ENCODE peak calls at places on chromosomes 16 and 17, in four cellular contexts. One of them, this sample, is unnamed.

GRCh38 chr17:13647551-13647950 is 45.8 kb upstream of the HS3ST3A1 start:
- DNase-seq in K562: no peak
- DNase-seq in SK-N-SH: no peak
- DNase-seq in HepG2: no peak
- DNase-seq in this sample: no peak

GRCh38 chr17:71855000-71855399 is 265.8 kb upstream of the SOX9 start:
- DNase-seq in HepG2: no peak
- DNase-seq in SK-N-SH: peak
- DNase-seq in K562: no peak
- DNase-seq in this sample: no peak

GRCh38 chr17:27993161-27993695 is 49.2 kb upstream of the NLK start:
- DNase-seq in K562: no peak
- DNase-seq in SK-N-SH: no peak
- DNase-seq in HepG2: no peak
- DNase-seq in this sample: no peak

GRCh38 chr17:32824334-32824733 is 52.6 kb downstream of the MYO1D start:
- DNase-seq in K562: no peak
- DNase-seq in HepG2: no peak
- DNase-seq in SK-N-SH: no peak
- DNase-seq in this sample: no peak

GRCh38 chr17:19369846-19370492 is 7.4 kb upstream of the B9D1 start:
- DNase-seq in HepG2: no peak
- DNase-seq in SK-N-SH: no peak
- DNase-seq in K562: no peak
- DNase-seq in this sample: no peak

GRCh38 chr16:3183445-3184139 is 4.4 kb upstream of the OR1F1 start:
- DNase-seq in HepG2: no peak
- DNase-seq in K562: no peak
- DNase-seq in SK-N-SH: no peak
- DNase-seq in this sample: peak

GRCh38 chr16:89945654-89946053 is 2.9 kb upstream of the DEF8 start:
- DNase-seq in SK-N-SH: no peak
- DNase-seq in HepG2: no peak
- DNase-seq in K562: no peak
- DNase-seq in this sample: peak

GRCh38 chr17:64174686-64175456 is 44.9 kb upstream of the ERN1 start:
- DNase-seq in SK-N-SH: no peak
- DNase-seq in HepG2: no peak
- DNase-seq in K562: no peak
- DNase-seq in this sample: no peak

GRCh38 chr17:17343896-17344506 is 40.8 kb downstream of the NT5M start:
- DNase-seq in HepG2: no peak
- DNase-seq in K562: no peak
- DNase-seq in SK-N-SH: no peak
- DNase-seq in this sample: no peak

GRCh38 chr17:2059125-2059836 is 4.4 kb downstream of the HIC1 start:
- DNase-seq in SK-N-SH: no peak
- DNase-seq in K562: no peak
- DNase-seq in HepG2: no peak
- DNase-seq in this sample: no peak

GRCh38 chr16:26830716-26831115 is 236.0 kb upstream of the C16orf82 start:
- DNase-seq in HepG2: no peak
- DNase-seq in K562: no peak
- DNase-seq in SK-N-SH: no peak
- DNase-seq in this sample: no peak

GRCh38 chr16:54142787-54143186 is 143.8 kb downstream of the IRX3 start:
- DNase-seq in HepG2: no peak
- DNase-seq in SK-N-SH: no peak
- DNase-seq in K562: no peak
- DNase-seq in this sample: no peak

GRCh38 chr17:14297161-14297851 is 3.6 kb upstream of the HS3ST3B1 start:
- DNase-seq in SK-N-SH: peak
- DNase-seq in K562: no peak
- DNase-seq in HepG2: peak
- DNase-seq in this sample: peak

GRCh38 chr17:19731626-19732025 is 15.2 kb upstream of the SLC47A2 start:
- DNase-seq in SK-N-SH: no peak
- DNase-seq in K562: no peak
- DNase-seq in HepG2: no peak
- DNase-seq in this sample: no peak

GRCh38 chr17:38568845-38569510 is 36.8 kb downstream of the SRCIN1 start:
- DNase-seq in SK-N-SH: peak
- DNase-seq in HepG2: no peak
- DNase-seq in K562: no peak
- DNase-seq in this sample: no peak

GRCh38 chr17:63675607-63676539 is 24.1 kb downstream of the LIMD2 start:
- DNase-seq in SK-N-SH: peak
- DNase-seq in K562: peak
- DNase-seq in HepG2: peak
- DNase-seq in this sample: no peak

GRCh38 chr17:72614871-72615626 is 477.4 kb downstream of the SLC39A11 start:
- DNase-seq in K562: no peak
- DNase-seq in SK-N-SH: no peak
- DNase-seq in HepG2: peak
- DNase-seq in this sample: peak

GRCh38 chr16:22732315-22732840 is 81.6 kb upstream of the HS3ST2 start:
- DNase-seq in HepG2: no peak
- DNase-seq in SK-N-SH: no peak
- DNase-seq in K562: no peak
- DNase-seq in this sample: no peak

GRCh38 chr16:66619534-66620418 is 15.3 kb downstream of the CMTM3 start:
- DNase-seq in K562: peak
- DNase-seq in SK-N-SH: no peak
- DNase-seq in HepG2: no peak
- DNase-seq in this sample: no peak

GRCh38 chr17:7781467-7781866 is 52.5 kb upstream of the KDM6B start:
- DNase-seq in SK-N-SH: no peak
- DNase-seq in HepG2: peak
- DNase-seq in K562: no peak
- DNase-seq in this sample: no peak

GRCh38 chr16:75262104-75262799 is 10.8 kb upstream of the BCAR1 start:
- DNase-seq in HepG2: peak
- DNase-seq in SK-N-SH: peak
- DNase-seq in K562: no peak
- DNase-seq in this sample: peak

DNA sequence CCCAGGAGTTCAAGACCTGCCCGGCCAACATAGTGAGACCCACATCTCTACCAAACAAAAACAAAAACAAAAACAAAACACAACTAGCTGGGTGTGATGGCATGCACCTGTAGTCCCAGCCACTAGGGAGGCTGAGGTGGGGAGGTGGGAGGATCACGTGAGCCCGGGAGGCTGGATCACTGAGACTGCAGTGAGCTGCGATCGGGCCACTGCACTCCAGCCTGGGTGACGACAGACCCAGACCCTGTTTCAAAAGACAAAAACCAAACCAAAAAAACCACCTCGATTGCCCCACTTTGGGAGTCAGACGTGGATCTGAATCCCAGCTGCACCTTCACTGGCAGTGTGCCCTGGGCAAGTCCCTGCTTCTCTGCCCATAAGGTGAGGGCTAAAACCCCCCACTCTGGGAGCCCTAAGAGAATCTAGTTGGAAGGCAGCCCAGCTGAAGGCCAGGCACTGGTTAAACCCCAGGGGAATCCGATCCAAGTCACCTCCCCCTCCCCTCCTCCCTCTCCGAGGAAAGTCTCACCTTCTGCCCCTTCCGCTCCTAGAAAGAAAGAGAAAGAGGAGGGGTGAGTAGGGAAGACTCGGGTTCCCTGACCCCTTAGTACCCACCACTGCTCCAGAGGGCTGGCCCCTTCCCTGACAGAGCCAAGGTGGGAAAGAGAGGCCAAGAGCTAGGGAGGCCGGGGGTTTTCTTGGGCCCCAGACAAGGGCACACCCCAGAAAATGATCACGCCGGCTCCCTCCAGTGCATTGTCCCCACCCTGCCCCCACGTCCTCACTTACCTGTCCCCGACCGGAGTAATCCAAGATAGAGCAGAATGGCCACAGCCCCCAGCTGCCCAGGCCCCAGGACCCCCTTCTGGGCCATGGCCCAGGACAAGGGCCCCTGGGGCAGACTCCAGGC is 647 bp downstream of the PRSS8 start:
- DNase-seq in HepG2: no peak
- DNase-seq in K562: no peak
- DNase-seq in SK-N-SH: no peak
- DNase-seq in this sample: peak
- TF ChIP-seq FOXJ3 in HepG2: no peak
- TF ChIP-seq FOXJ3 in K562: no peak
- TF ChIP-seq FOXJ3 in SK-N-SH: no peak
- TF ChIP-seq FOXJ3 in this sample: no peak

DNA sequence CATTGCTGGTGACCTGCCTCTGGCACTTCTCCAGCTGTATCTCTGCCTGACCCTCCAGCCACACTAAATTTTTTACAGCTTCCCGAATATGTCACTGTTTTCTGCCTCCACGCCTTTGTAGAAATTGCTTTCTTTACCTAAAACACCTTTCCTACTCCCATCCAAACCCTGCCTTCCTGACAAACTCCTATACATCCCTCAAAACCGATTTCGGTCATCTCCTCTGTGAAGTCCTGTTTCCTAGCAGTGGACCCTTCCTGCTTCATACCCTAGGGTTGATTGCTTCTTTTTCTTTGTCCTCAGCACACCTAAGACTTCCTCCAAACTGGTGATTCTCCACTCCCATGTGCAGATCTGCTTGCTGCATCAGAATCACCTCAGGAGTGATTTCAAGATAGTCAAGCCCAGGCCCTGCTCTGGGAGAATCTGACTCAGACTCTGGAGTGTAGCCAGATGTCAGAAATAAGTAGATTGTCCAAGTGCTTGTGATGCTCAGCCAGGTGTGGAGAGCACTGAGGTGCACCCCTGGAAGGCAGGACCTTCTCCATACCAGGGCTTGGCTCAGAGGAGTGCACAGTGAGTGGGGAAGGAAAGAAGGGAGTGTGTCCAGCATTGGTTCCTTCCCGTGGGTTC is 184.2 kb downstream of the COPRS start:
- DNase-seq in SK-N-SH: no peak
- DNase-seq in K562: no peak
- DNase-seq in HepG2: no peak
- DNase-seq in this sample: no peak
- TF ChIP-seq FOXJ3 in SK-N-SH: no peak
- TF ChIP-seq FOXJ3 in K562: no peak
- TF ChIP-seq FOXJ3 in HepG2: no peak
- TF ChIP-seq FOXJ3 in this sample: no peak

GRCh38 chr17:52156576-52156975 is 1.9 kb downstream of the CA10 start:
- DNase-seq in K562: no peak
- DNase-seq in HepG2: no peak
- DNase-seq in SK-N-SH: no peak
- DNase-seq in this sample: no peak

GRCh38 chr17:52157161-52157560 is 1.4 kb downstream of the CA10 start:
- DNase-seq in K562: no peak
- DNase-seq in SK-N-SH: peak
- DNase-seq in HepG2: no peak
- DNase-seq in this sample: no peak

GRCh38 chr17:52159159-52159809 is 770 bp upstream of the CA10 start:
- DNase-seq in K562: no peak
- DNase-seq in SK-N-SH: peak
- DNase-seq in HepG2: no peak
- DNase-seq in this sample: no peak

GRCh38 chr17:52158450-52159042 is at the start of gene CA10:
- DNase-seq in HepG2: no peak
- DNase-seq in SK-N-SH: peak
- DNase-seq in K562: no peak
- DNase-seq in this sample: peak

GRCh38 chr17:52157603-52158449 is 688 bp downstream of the CA10 start:
- DNase-seq in K562: no peak
- DNase-seq in HepG2: no peak
- DNase-seq in SK-N-SH: peak
- DNase-seq in this sample: no peak
- TF ChIP-seq FOXJ3 in K562: no peak
- TF ChIP-seq FOXJ3 in HepG2: no peak
- TF ChIP-seq FOXJ3 in SK-N-SH: no peak
- TF ChIP-seq FOXJ3 in this sample: no peak

DNA sequence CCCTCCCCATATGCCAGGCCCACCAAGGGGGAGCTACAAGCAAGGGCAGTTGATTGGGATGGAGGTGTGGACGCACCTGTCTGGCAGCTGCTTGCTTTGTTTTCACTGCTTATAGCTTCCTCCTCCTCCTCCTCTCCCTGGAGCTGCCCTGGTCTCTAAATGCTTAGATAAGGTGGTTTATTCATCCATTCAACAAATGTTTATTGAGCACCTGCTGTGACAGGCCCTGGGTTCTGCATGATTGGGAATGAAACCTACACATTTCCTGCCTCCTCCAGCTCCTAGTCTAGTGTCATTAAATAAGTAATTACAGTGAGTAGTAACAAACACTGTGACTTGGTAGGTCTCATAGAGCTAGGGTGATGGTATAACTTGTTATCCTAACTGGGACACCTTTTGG is 17.4 kb upstream of the MAP3K14 start:
- DNase-seq in HepG2: no peak
- DNase-seq in SK-N-SH: no peak
- DNase-seq in K562: no peak
- DNase-seq in this sample: no peak
- TF ChIP-seq FOXJ3 in HepG2: no peak
- TF ChIP-seq FOXJ3 in SK-N-SH: no peak
- TF ChIP-seq FOXJ3 in K562: no peak
- TF ChIP-seq FOXJ3 in this sample: no peak

DNA sequence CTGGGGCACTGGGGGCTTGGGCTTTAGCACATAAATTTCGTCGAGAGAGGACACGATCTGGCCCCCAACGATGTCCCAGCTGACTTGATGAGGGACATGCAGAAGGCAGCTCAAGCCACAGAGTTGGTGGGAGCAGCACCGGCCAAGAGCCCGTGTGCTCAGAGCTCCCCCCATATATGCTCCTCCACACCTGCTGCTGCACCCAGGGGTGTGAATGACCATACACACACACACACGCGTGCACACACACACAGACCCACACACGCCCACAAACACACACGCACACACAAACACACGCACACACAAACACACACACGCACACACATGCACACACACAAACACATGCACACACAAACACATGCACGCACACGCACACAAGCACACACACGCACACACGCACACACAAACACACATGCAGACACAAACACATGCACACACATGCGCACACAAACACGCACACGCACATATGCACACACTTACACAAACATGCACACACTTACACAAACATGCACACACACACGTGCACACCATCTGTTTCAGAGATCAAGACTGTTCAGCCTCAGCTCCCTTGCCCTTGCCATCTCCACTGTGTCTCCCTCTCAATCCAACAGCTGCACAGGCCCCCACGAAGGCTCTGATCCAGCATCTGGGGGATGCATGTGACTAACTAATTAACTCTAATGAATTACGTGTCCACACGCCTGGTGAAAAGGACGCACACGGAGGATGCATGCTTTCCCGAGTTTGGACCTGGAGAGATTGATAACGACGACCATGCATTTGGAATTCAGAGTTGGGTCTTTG is 85.6 kb upstream of the TNRC6C start:
- DNase-seq in HepG2: no peak
- DNase-seq in SK-N-SH: peak
- DNase-seq in K562: no peak
- DNase-seq in this sample: no peak
- TF ChIP-seq FOXJ3 in HepG2: no peak
- TF ChIP-seq FOXJ3 in SK-N-SH: peak
- TF ChIP-seq FOXJ3 in K562: no peak
- TF ChIP-seq FOXJ3 in this sample: no peak

This sample was measured in WTC11.